ENCODE peak calls at places on chromosomes 12 and 14, in five cellular contexts. L is substantia nigra, G is endothelial cell, U is BE2C, P is amygdala. W is an unnamed sample.

GRCh38 chr14:100899841-100900771 is 3.4 kb downstream of the RTL1 start:
- DNase-seq in U (peak; percentile 32), L (no peak), G (peak; percentile 50), P (no peak), W (no peak)

GRCh38 chr12:65237153-65237552 is 41.3 kb upstream of the MSRB3 start:
- DNase-seq in L (no peak), G (no peak), P (no peak), U (no peak), W (no peak)

GRCh38 chr14:75274899-75275569 is 3.6 kb upstream of the FOS start:
- DNase-seq in P (no peak), L (no peak), G (no peak), U (no peak), W (peak; percentile 92)

GRCh38 chr12:55932546-55932919 is 1.6 kb downstream of the DGKA start:
- DNase-seq in U (no peak), P (no peak), G (no peak), L (no peak), W (peak; percentile 52)

GRCh38 chr12:106814649-106815048 is 40.2 kb downstream of the RIC8B start:
- DNase-seq in G (no peak), U (no peak), L (no peak), P (no peak), W (no peak)

GRCh38 chr12:69149262-69149661 is 90.1 kb upstream of the CPSF6 start:
- DNase-seq in P (no peak), U (no peak), L (no peak), G (no peak), W (no peak)

GRCh38 chr12:112252184-112252583 is 126.8 kb downstream of the TRAFD1 start:
- DNase-seq in G (no peak), U (no peak), L (no peak), P (no peak), W (no peak)

GRCh38 chr12:3046441-3047200 is 30.6 kb upstream of the TSPAN9 start:
- DNase-seq in P (no peak), U (no peak), L (no peak), G (no peak), W (no peak)

GRCh38 chr12:66329941-66330340 is 27.6 kb downstream of the HELB start:
- DNase-seq in L (no peak), G (no peak), U (no peak), P (no peak), W (no peak)

GRCh38 chr12:40827923-40828592 is 135.8 kb downstream of the CNTN1 start:
- DNase-seq in U (no peak), P (no peak), L (peak; percentile 15), G (no peak), W (no peak)

GRCh38 chr14:74401504-74402241 is 24.3 kb downstream of the SYNDIG1L start:
- DNase-seq in P (no peak), G (peak; percentile 37), L (peak; percentile 7), U (peak; percentile 39), W (peak; percentile 50)

GRCh38 chr12:103841690-103842584 is 903 bp upstream of the NT5DC3 start:
- DNase-seq in U (peak; percentile 60), P (no peak), G (peak; percentile 50), L (peak; percentile 38), W (no peak)

GRCh38 chr12:57617942-57618341 is 6.7 kb downstream of the ARHGEF25 start:
- DNase-seq in U (no peak), P (no peak), G (peak; percentile 4), L (no peak), W (no peak)

GRCh38 chr14:68975667-68976066 is 3.4 kb downstream of the ACTN1 start:
- DNase-seq in U (no peak), G (no peak), P (no peak), L (no peak), W (no peak)

GRCh38 chr12:56728139-56728861 is 3.2 kb upstream of the NACA start:
- DNase-seq in P (no peak), G (no peak), U (no peak), L (no peak), W (no peak)

GRCh38 chr14:91084516-91084915 is 24.1 kb upstream of the RPS6KA5 start:
- DNase-seq in L (no peak), U (no peak), G (no peak), P (no peak), W (no peak)

GRCh38 chr12:32690927-32691326 is 11.8 kb downstream of the DNM1L start:
- DNase-seq in U (no peak), G (no peak), L (no peak), P (no peak), W (no peak)

GRCh38 chr14:84927096-84927910 is 602.6 kb upstream of the FLRT2 start:
- DNase-seq in U (no peak), P (no peak), G (no peak), L (no peak), W (no peak)

GRCh38 chr14:21072102-21072501 is 2.0 kb downstream of the ARHGEF40 start:
- DNase-seq in P (no peak), G (no peak), L (no peak), U (no peak), W (no peak)

GRCh38 chr14:106691601-106692291 is 1165.4 kb downstream of the TMEM121 start:
- DNase-seq in P (no peak), L (no peak), G (no peak), U (peak; percentile 49), W (peak; percentile 35)

GRCh38 chr14:55721353-55721752 is 141.3 kb downstream of the KTN1 start:
- DNase-seq in G (no peak), P (no peak), U (peak; percentile 62), L (no peak), W (no peak)

GRCh38 chr14:57383125-57383524 is 7.3 kb upstream of the NAA30 start:
- DNase-seq in L (no peak), G (no peak), P (no peak), U (no peak), W (no peak)

GRCh38 chr12:60529261-60529660 is 933.4 kb downstream of the SLC16A7 start:
- DNase-seq in P (no peak), G (no peak), L (no peak), U (no peak), W (no peak)

GRCh38 chr12:25699454-25699853 is 146.4 kb upstream of the LMNTD1 start:
- DNase-seq in L (no peak), U (no peak), P (no peak), G (no peak), W (no peak)

GRCh38 chr12:105317453-105317852 is 13.0 kb upstream of the C12orf75 start:
- DNase-seq in U (no peak), G (no peak), L (no peak), P (no peak), W (no peak)

GRCh38 chr12:88953029-88953586 is 372.8 kb upstream of the KITLG start:
- DNase-seq in P (no peak), L (no peak), U (no peak), G (no peak), W (no peak)

GRCh38 chr12:34296143-34297041 is 274.1 kb downstream of the ALG10 start:
- DNase-seq in G (no peak), L (no peak), P (no peak), U (peak; percentile 2), W (no peak)

GRCh38 chr14:57209561-57209960 is 59.1 kb downstream of the EXOC5 start:
- DNase-seq in U (no peak), G (no peak), L (no peak), P (no peak), W (no peak)

GRCh38 chr12:71392521-71393145 is 47.0 kb upstream of the LGR5 start:
- DNase-seq in G (no peak), U (peak; percentile 31), L (peak; percentile 5), P (no peak), W (no peak)

GRCh38 chr12:112353389-112353788 is 28.8 kb downstream of the HECTD4 start:
- DNase-seq in P (no peak), G (no peak), L (no peak), U (no peak), W (no peak)

GRCh38 chr12:31868980-31869379 is 90.2 kb upstream of the RESF1 start:
- DNase-seq in L (peak; percentile 28), P (no peak), G (no peak), U (peak; percentile 32), W (no peak)

W was measured in central memory CD4-positive, alpha-beta T cell.